ENCODE peak calls at places on chromosomes 12 and 14, in seven cellular contexts. P, L, J, E, T, N and K are unnamed samples.

GRCh38 chr14:70114621-70115156 is 74.1 kb downstream of the SLC8A3 start:
- DNase-seq in P (no peak), L (no peak), J (no peak), E (no peak), T (no peak), N (no peak), K (no peak)

GRCh38 chr12:42504049-42504448 is 85.5 kb downstream of the PRICKLE1 start:
- DNase-seq in P (no peak), L (no peak), J (no peak), E (no peak), T (no peak), N (peak; percentile 32), K (no peak)

GRCh38 chr14:104818714-104819161 is 17.8 kb downstream of the ZBTB42 start:
- DNase-seq in P (no peak), L (no peak), J (no peak), E (no peak), T (peak; percentile 34), N (no peak), K (no peak)

GRCh38 chr12:46222642-46223041 is 46.2 kb downstream of the SLC38A1 start:
- DNase-seq in P (no peak), L (no peak), J (no peak), E (no peak), T (no peak), N (no peak), K (no peak)

GRCh38 chr14:99531221-99532096 is 50.2 kb downstream of the CCNK start:
- DNase-seq in P (no peak), L (peak; percentile 23), J (no peak), E (no peak), T (no peak), N (peak; percentile 64), K (peak; percentile 39)

GRCh38 chr12:54259194-54260011 is 20.5 kb downstream of the CBX5 start:
- DNase-seq in P (peak; percentile 57), L (peak; percentile 77), J (peak; percentile 16), E (peak; percentile 26), T (peak; percentile 92), N (peak; percentile 84), K (no peak)

GRCh38 chr12:101792046-101792931 is 38.5 kb downstream of the GNPTAB start:
- DNase-seq in P (no peak), L (no peak), J (no peak), E (no peak), T (no peak), N (no peak), K (no peak)

GRCh38 chr12:325886-326285 is 63.2 kb downstream of the KDM5A start:
- DNase-seq in P (no peak), L (no peak), J (no peak), E (no peak), T (no peak), N (no peak), K (no peak)

GRCh38 chr12:13318231-13319015 is 121.9 kb downstream of the EMP1 start:
- DNase-seq in P (no peak), L (no peak), J (no peak), E (no peak), T (no peak), N (no peak), K (no peak)

GRCh38 chr12:56082967-56083366 is 3.0 kb downstream of the ERBB3 start:
- DNase-seq in P (no peak), L (no peak), J (no peak), E (no peak), T (no peak), N (no peak), K (no peak)

GRCh38 chr12:117469883-117470483 is 108.6 kb upstream of the NOS1 start:
- DNase-seq in P (no peak), L (no peak), J (no peak), E (no peak), T (no peak), N (no peak), K (no peak)

GRCh38 chr12:111285191-111285590 is 83.7 kb downstream of the PHETA1 start:
- DNase-seq in P (no peak), L (no peak), J (no peak), E (no peak), T (no peak), N (no peak), K (no peak)

GRCh38 chr12:91264178-91264577 is 81.6 kb upstream of the DCN start:
- DNase-seq in P (no peak), L (no peak), J (no peak), E (no peak), T (no peak), N (no peak), K (no peak)

GRCh38 chr12:42854208-42854607 is 264.7 kb upstream of the PRICKLE1 start:
- DNase-seq in P (no peak), L (no peak), J (no peak), E (no peak), T (no peak), N (no peak), K (peak; percentile 26)

GRCh38 chr14:81523616-81524015 is 10.0 kb downstream of the SEL1L start:
- DNase-seq in P (no peak), L (no peak), J (no peak), E (no peak), T (no peak), N (no peak), K (no peak)

GRCh38 chr12:118065380-118065779 is 4.4 kb upstream of the WSB2 start:
- DNase-seq in P (no peak), L (no peak), J (no peak), E (no peak), T (no peak), N (no peak), K (no peak)

GRCh38 chr14:69990319-69990718 is 111.1 kb downstream of the SMOC1 start:
- DNase-seq in P (no peak), L (no peak), J (no peak), E (no peak), T (no peak), N (no peak), K (no peak)

GRCh38 chr12:61870658-61871559 is 389.3 kb upstream of the USP15 start:
- DNase-seq in P (no peak), L (no peak), J (no peak), E (no peak), T (no peak), N (no peak), K (no peak)

GRCh38 chr14:89185919-89186849 is 230.8 kb downstream of the FOXN3 start:
- DNase-seq in P (no peak), L (no peak), J (no peak), E (no peak), T (no peak), N (peak; percentile 80), K (peak; percentile 43)

GRCh38 chr12:57717131-57717530 is 21.4 kb downstream of the AGAP2 start:
- DNase-seq in P (no peak), L (no peak), J (no peak), E (no peak), T (no peak), N (no peak), K (no peak)

GRCh38 chr14:63431466-63431865 is 111.7 kb downstream of the PPP2R5E start:
- DNase-seq in P (no peak), L (no peak), J (no peak), E (no peak), T (no peak), N (no peak), K (no peak)